ENCODE peak calls at places on chromosomes 6 and 20, in six cellular contexts. One of them, this sample, is unnamed.

GRCh38 chr6:144305985-144306384 is 20.9 kb downstream of the UTRN start:
- DNase-seq in stomach: no peak
- DNase-seq in MM.1S: peak
- DNase-seq in upper lobe of right lung: no peak
- DNase-seq in kidney epithelial cell: no peak
- DNase-seq in left ventricle myocardium inferior: no peak
- DNase-seq in this sample: no peak

GRCh38 chr6:129732542-129732941 is 22.6 kb upstream of the ARHGAP18 start:
- DNase-seq in stomach: no peak
- DNase-seq in MM.1S: no peak
- DNase-seq in upper lobe of right lung: no peak
- DNase-seq in kidney epithelial cell: no peak
- DNase-seq in left ventricle myocardium inferior: no peak
- DNase-seq in this sample: no peak

GRCh38 chr6:113858067-113858604 is 991 bp downstream of the MARCKS start:
- DNase-seq in stomach: peak
- DNase-seq in MM.1S: peak
- DNase-seq in upper lobe of right lung: peak
- DNase-seq in kidney epithelial cell: no peak
- DNase-seq in left ventricle myocardium inferior: peak
- DNase-seq in this sample: no peak

GRCh38 chr20:12581644-12582350 is 427.0 kb upstream of the SPTLC3 start:
- DNase-seq in stomach: no peak
- DNase-seq in MM.1S: no peak
- DNase-seq in upper lobe of right lung: no peak
- DNase-seq in kidney epithelial cell: no peak
- DNase-seq in left ventricle myocardium inferior: no peak
- DNase-seq in this sample: no peak

GRCh38 chr6:81944661-81945060 is 192.2 kb upstream of the TENT5A start:
- DNase-seq in stomach: no peak
- DNase-seq in MM.1S: no peak
- DNase-seq in upper lobe of right lung: no peak
- DNase-seq in kidney epithelial cell: no peak
- DNase-seq in left ventricle myocardium inferior: no peak
- DNase-seq in this sample: no peak

GRCh38 chr20:58903636-58904035 is 51.1 kb downstream of the GNAS start:
- DNase-seq in stomach: no peak
- DNase-seq in MM.1S: no peak
- DNase-seq in upper lobe of right lung: no peak
- DNase-seq in kidney epithelial cell: no peak
- DNase-seq in left ventricle myocardium inferior: no peak
- DNase-seq in this sample: no peak

GRCh38 chr6:157035576-157035975 is 258.4 kb downstream of the ARID1B start:
- DNase-seq in stomach: no peak
- DNase-seq in MM.1S: no peak
- DNase-seq in upper lobe of right lung: no peak
- DNase-seq in kidney epithelial cell: no peak
- DNase-seq in left ventricle myocardium inferior: no peak
- DNase-seq in this sample: no peak

GRCh38 chr6:116298273-116298672 is 18.5 kb upstream of the TSPYL1 start:
- DNase-seq in stomach: no peak
- DNase-seq in MM.1S: no peak
- DNase-seq in upper lobe of right lung: no peak
- DNase-seq in kidney epithelial cell: no peak
- DNase-seq in left ventricle myocardium inferior: no peak
- DNase-seq in this sample: no peak

GRCh38 chr6:34514593-34515472 is 41.3 kb downstream of the SPDEF start:
- DNase-seq in stomach: no peak
- DNase-seq in MM.1S: no peak
- DNase-seq in upper lobe of right lung: peak
- DNase-seq in kidney epithelial cell: no peak
- DNase-seq in left ventricle myocardium inferior: peak
- DNase-seq in this sample: no peak

GRCh38 chr20:2132461-2132901 is 30.9 kb downstream of the STK35 start:
- DNase-seq in stomach: no peak
- DNase-seq in MM.1S: no peak
- DNase-seq in upper lobe of right lung: no peak
- DNase-seq in kidney epithelial cell: no peak
- DNase-seq in left ventricle myocardium inferior: no peak
- DNase-seq in this sample: no peak

GRCh38 chr20:62860391-62860923 is 1.2 kb downstream of the TCFL5 start:
- DNase-seq in stomach: no peak
- DNase-seq in MM.1S: no peak
- DNase-seq in upper lobe of right lung: no peak
- DNase-seq in kidney epithelial cell: no peak
- DNase-seq in left ventricle myocardium inferior: no peak
- DNase-seq in this sample: no peak

GRCh38 chr6:22240025-22240424 is 56.8 kb downstream of the PRL start:
- DNase-seq in stomach: no peak
- DNase-seq in MM.1S: no peak
- DNase-seq in upper lobe of right lung: no peak
- DNase-seq in kidney epithelial cell: no peak
- DNase-seq in left ventricle myocardium inferior: no peak
- DNase-seq in this sample: no peak

GRCh38 chr6:36851149-36851614 is 11.9 kb upstream of the CPNE5 start:
- DNase-seq in stomach: peak
- DNase-seq in MM.1S: peak
- DNase-seq in upper lobe of right lung: no peak
- DNase-seq in kidney epithelial cell: no peak
- DNase-seq in left ventricle myocardium inferior: no peak
- DNase-seq in this sample: no peak

GRCh38 chr6:127471379-127472255 is 12.4 kb upstream of the KIAA0408 start:
- DNase-seq in stomach: no peak
- DNase-seq in MM.1S: no peak
- DNase-seq in upper lobe of right lung: no peak
- DNase-seq in kidney epithelial cell: no peak
- DNase-seq in left ventricle myocardium inferior: no peak
- DNase-seq in this sample: no peak

GRCh38 chr6:16278750-16279149 is 40.4 kb downstream of the GMPR start:
- DNase-seq in stomach: no peak
- DNase-seq in MM.1S: no peak
- DNase-seq in upper lobe of right lung: no peak
- DNase-seq in kidney epithelial cell: no peak
- DNase-seq in left ventricle myocardium inferior: no peak
- DNase-seq in this sample: no peak

GRCh38 chr6:113047148-113047547 is 700.0 kb downstream of the RFPL4B start:
- DNase-seq in stomach: no peak
- DNase-seq in MM.1S: no peak
- DNase-seq in upper lobe of right lung: no peak
- DNase-seq in kidney epithelial cell: no peak
- DNase-seq in left ventricle myocardium inferior: no peak
- DNase-seq in this sample: peak

GRCh38 chr6:167226791-167227190 is 64.3 kb upstream of the UNC93A start:
- DNase-seq in stomach: no peak
- DNase-seq in MM.1S: no peak
- DNase-seq in upper lobe of right lung: no peak
- DNase-seq in kidney epithelial cell: no peak
- DNase-seq in left ventricle myocardium inferior: no peak
- DNase-seq in this sample: no peak

GRCh38 chr6:166959906-166960608 is 3.7 kb upstream of the RNASET2 start:
- DNase-seq in stomach: no peak
- DNase-seq in MM.1S: no peak
- DNase-seq in upper lobe of right lung: no peak
- DNase-seq in kidney epithelial cell: no peak
- DNase-seq in left ventricle myocardium inferior: no peak
- DNase-seq in this sample: no peak

GRCh38 chr6:2028457-2029038 is 216.9 kb downstream of the GMDS start:
- DNase-seq in stomach: no peak
- DNase-seq in MM.1S: no peak
- DNase-seq in upper lobe of right lung: no peak
- DNase-seq in kidney epithelial cell: no peak
- DNase-seq in left ventricle myocardium inferior: no peak
- DNase-seq in this sample: no peak

GRCh38 chr6:11196511-11197174 is 35.8 kb downstream of the NEDD9 start:
- DNase-seq in stomach: no peak
- DNase-seq in MM.1S: no peak
- DNase-seq in upper lobe of right lung: no peak
- DNase-seq in kidney epithelial cell: no peak
- DNase-seq in left ventricle myocardium inferior: no peak
- DNase-seq in this sample: peak

GRCh38 chr20:44810391-44811149 is at the start of gene RIMS4:
- DNase-seq in stomach: no peak
- DNase-seq in MM.1S: no peak
- DNase-seq in upper lobe of right lung: no peak
- DNase-seq in kidney epithelial cell: no peak
- DNase-seq in left ventricle myocardium inferior: no peak
- DNase-seq in this sample: no peak

GRCh38 chr6:72551470-72551869 is 70.4 kb upstream of the KCNQ5 start:
- DNase-seq in stomach: no peak
- DNase-seq in MM.1S: no peak
- DNase-seq in upper lobe of right lung: no peak
- DNase-seq in kidney epithelial cell: no peak
- DNase-seq in left ventricle myocardium inferior: no peak
- DNase-seq in this sample: no peak

GRCh38 chr6:33079575-33079974 is 3.8 kb downstream of the HLA-DPB1 start:
- DNase-seq in stomach: no peak
- DNase-seq in MM.1S: no peak
- DNase-seq in upper lobe of right lung: no peak
- DNase-seq in kidney epithelial cell: no peak
- DNase-seq in left ventricle myocardium inferior: no peak
- DNase-seq in this sample: no peak

GRCh38 chr6:33081098-33081824 is 5.5 kb downstream of the HLA-DPB1 start:
- DNase-seq in stomach: no peak
- DNase-seq in MM.1S: no peak
- DNase-seq in upper lobe of right lung: no peak
- DNase-seq in kidney epithelial cell: no peak
- DNase-seq in left ventricle myocardium inferior: no peak
- DNase-seq in this sample: no peak

GRCh38 chr6:33078919-33079521 is 3.2 kb downstream of the HLA-DPB1 start:
- DNase-seq in stomach: no peak
- DNase-seq in MM.1S: no peak
- DNase-seq in upper lobe of right lung: no peak
- DNase-seq in kidney epithelial cell: no peak
- DNase-seq in left ventricle myocardium inferior: no peak
- DNase-seq in this sample: no peak

GRCh38 chr6:33078442-33078841 is 2.7 kb downstream of the HLA-DPB1 start:
- DNase-seq in stomach: no peak
- DNase-seq in MM.1S: no peak
- DNase-seq in upper lobe of right lung: no peak
- DNase-seq in kidney epithelial cell: no peak
- DNase-seq in left ventricle myocardium inferior: no peak
- DNase-seq in this sample: no peak

DNA sequence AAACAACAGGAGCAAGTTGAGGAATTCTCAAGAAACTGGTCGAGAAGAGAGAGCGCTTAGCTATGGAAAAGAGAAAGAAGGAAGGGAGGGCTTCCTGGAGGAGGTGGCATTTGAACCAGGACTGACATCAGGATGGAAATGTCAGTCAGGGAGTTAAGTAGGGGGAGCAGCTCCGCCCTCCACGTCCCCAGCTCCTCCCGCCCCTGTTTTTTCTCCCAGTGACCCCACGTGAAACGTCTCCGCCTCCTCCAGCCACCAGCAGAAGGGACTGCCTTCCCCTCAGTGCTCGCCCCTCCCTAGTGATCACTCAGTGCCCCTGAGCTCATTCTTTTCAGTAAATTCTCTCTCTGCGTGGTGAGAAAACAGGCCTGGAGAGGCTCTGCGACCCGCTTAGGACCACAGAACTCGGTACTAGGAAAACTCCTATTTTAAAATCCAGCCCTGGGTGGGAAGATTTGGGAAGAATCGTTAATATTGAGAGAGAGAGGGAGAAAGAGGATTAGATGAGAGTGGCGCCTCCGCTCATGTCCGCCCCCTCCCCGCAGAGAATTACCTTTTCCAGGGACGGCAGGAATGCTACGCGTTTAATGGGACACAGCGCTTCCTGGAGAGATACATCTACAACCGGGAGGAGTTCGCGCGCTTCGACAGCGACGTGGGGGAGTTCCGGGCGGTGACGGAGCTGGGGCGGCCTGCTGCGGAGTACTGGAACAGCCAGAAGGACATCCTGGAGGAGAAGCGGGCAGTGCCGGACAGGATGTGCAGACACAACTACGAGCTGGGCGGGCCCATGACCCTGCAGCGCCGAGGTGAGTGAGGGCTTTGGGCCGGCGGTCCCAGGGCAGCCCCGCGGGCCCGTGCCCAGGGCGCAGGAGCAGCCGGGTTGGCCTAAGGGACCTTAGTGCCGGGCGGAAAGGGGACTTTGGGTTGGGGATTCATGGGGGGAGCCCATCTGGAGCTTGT is 4.6 kb downstream of the HLA-DPB1 start:
- DNase-seq in stomach: no peak
- DNase-seq in MM.1S: no peak
- DNase-seq in upper lobe of right lung: peak
- DNase-seq in kidney epithelial cell: no peak
- DNase-seq in left ventricle myocardium inferior: peak
- DNase-seq in this sample: no peak
- H3K4me3 ChIP-seq in stomach: peak
- H3K4me3 ChIP-seq in MM.1S: no peak
- H3K4me3 ChIP-seq in upper lobe of right lung: peak
- H3K4me3 ChIP-seq in kidney epithelial cell: peak
- H3K4me3 ChIP-seq in left ventricle myocardium inferior: peak
- H3K4me3 ChIP-seq in this sample: peak

GRCh38 chr6:45419574-45420082 is 41.9 kb upstream of the SUPT3H start:
- DNase-seq in stomach: peak
- DNase-seq in MM.1S: peak
- DNase-seq in upper lobe of right lung: peak
- DNase-seq in kidney epithelial cell: no peak
- DNase-seq in left ventricle myocardium inferior: peak
- DNase-seq in this sample: no peak
- TF ChIP-seq CTCF in stomach: no peak
- TF ChIP-seq CTCF in MM.1S: peak
- TF ChIP-seq CTCF in upper lobe of right lung: peak
- TF ChIP-seq CTCF in kidney epithelial cell: peak
- TF ChIP-seq CTCF in left ventricle myocardium inferior: peak
- TF ChIP-seq CTCF in this sample: peak

DNA sequence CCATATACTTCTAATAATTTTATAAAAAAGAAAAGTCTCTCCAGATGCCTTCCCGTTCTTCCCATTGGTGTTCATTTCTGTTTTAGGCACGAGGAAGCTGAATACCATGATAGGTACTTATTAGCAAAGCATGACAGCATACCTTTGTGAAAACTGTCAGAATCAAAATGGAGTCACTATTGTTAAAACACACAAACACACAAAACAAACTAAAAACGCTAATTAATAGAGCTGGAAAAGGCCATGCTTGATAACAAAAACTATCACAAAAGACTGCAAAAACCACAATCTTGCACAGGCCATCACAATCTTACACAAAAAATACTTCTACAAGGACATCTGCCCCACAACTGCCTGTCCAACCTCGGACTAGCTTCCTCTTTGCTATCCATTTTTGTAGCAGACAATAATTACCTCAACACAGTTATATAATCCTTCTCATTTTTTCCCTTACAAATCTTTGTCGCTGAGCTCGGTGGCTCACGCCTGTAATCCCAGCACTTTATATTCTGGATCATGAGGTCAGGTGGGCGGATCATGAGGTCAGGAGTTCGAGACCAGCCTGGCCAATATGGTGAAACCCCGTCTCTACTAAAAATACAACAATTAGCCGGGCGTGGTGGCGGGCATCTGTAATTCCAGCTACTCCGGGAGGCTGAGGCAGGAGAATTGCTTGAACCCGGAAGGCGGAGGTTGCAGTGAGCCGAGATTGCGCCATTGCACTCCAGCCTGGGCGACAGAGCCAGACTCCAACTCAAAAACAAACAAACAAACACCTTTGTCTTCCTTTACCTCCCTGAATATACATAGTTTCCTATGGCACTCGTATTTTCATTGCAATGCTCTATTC is 3.2 kb upstream of the ABT1 start:
- DNase-seq in stomach: no peak
- DNase-seq in MM.1S: no peak
- DNase-seq in upper lobe of right lung: no peak
- DNase-seq in kidney epithelial cell: no peak
- DNase-seq in left ventricle myocardium inferior: no peak
- DNase-seq in this sample: no peak
- H3K4me3 ChIP-seq in stomach: no peak
- H3K4me3 ChIP-seq in MM.1S: no peak
- H3K4me3 ChIP-seq in upper lobe of right lung: no peak
- H3K4me3 ChIP-seq in kidney epithelial cell: no peak
- H3K4me3 ChIP-seq in left ventricle myocardium inferior: no peak
- H3K4me3 ChIP-seq in this sample: no peak

GRCh38 chr6:118283759-118284158 is 264.3 kb upstream of the PLN start:
- DNase-seq in stomach: peak
- DNase-seq in MM.1S: peak
- DNase-seq in upper lobe of right lung: no peak
- DNase-seq in kidney epithelial cell: no peak
- DNase-seq in left ventricle myocardium inferior: no peak
- DNase-seq in this sample: peak
- TF ChIP-seq CTCF in stomach: no peak
- TF ChIP-seq CTCF in MM.1S: peak
- TF ChIP-seq CTCF in upper lobe of right lung: peak
- TF ChIP-seq CTCF in kidney epithelial cell: peak
- TF ChIP-seq CTCF in left ventricle myocardium inferior: peak
- TF ChIP-seq CTCF in this sample: peak

This sample was measured in retinal pigment epithelial cell.